ENCODE peak calls at places on chromosome 3, in five cellular contexts. E is lung; J is pancreas; H is tibial nerve; Q is CD8-positive, alpha-beta T cell. N is an unnamed sample. For H3K4me1, the result is how much of the 10 kb centered on the place peaks cover.

GRCh38 chr3:195815169-195815771 is 3.5 kb upstream of the MUC4 start:
- DNase-seq in E (no peak), J (no peak), H (no peak), Q (no peak), N (no peak)

GRCh38 chr3:150342951-150343468 is 65.1 kb upstream of the TSC22D2 start:
- DNase-seq in E (no peak), J (no peak), H (no peak), Q (no peak), N (no peak)

GRCh38 chr3:42071720-42072582 is 19.2 kb upstream of the TRAK1 start:
- DNase-seq in E (peak), J (peak), H (peak), Q (no peak), N (no peak)

GRCh38 chr3:116057403-116058006 is 387.8 kb downstream of the LSAMP start:
- DNase-seq in E (no peak), J (no peak), H (no peak), Q (no peak), N (no peak)

GRCh38 chr3:197407053-197407452 is 108.6 kb upstream of the DLG1 start:
- DNase-seq in E (no peak), J (no peak), H (no peak), Q (no peak), N (no peak)

GRCh38 chr3:135927170-135927569 is 38.4 kb upstream of the PPP2R3A start:
- DNase-seq in E (no peak), J (no peak), H (no peak), Q (no peak), N (no peak)

GRCh38 chr3:22089284-22089683 is 338.3 kb upstream of the ZNF385D start:
- DNase-seq in E (no peak), J (peak), H (no peak), Q (no peak), N (peak)

GRCh38 chr3:138271189-138271794 is 58.4 kb downstream of the NME9 start:
- DNase-seq in E (no peak), J (no peak), H (no peak), Q (no peak), N (no peak)

GRCh38 chr3:37872413-37873160 is 10.9 kb downstream of the CTDSPL start:
- DNase-seq in E (no peak), J (no peak), H (no peak), Q (no peak), N (no peak)

GRCh38 chr3:148435534-148435933 is 262.2 kb upstream of the AGTR1 start:
- DNase-seq in E (no peak), J (no peak), H (no peak), Q (no peak), N (no peak)

GRCh38 chr3:42061711-42062408 is 29.3 kb upstream of the TRAK1 start:
- DNase-seq in E (peak), J (no peak), H (peak), Q (no peak), N (no peak)

GRCh38 chr3:134445631-134446030 is 40.2 kb downstream of the ANAPC13 start:
- DNase-seq in E (no peak), J (no peak), H (peak), Q (no peak), N (no peak)

GRCh38 chr3:51860703-51861665 is at the start of gene IQCF2:
- DNase-seq in E (no peak), J (no peak), H (no peak), Q (no peak), N (no peak)

GRCh38 chr3:172106989-172107388 is 67.6 kb downstream of the FNDC3B start:
- DNase-seq in E (peak), J (peak), H (peak), Q (peak), N (peak)

GRCh38 chr3:143228405-143228804 is 108.8 kb downstream of the CHST2 start:
- DNase-seq in E (no peak), J (no peak), H (no peak), Q (no peak), N (no peak)

GRCh38 chr3:38031022-38031994 is 1.9 kb upstream of the PLCD1 start:
- DNase-seq in E (peak), J (peak), H (no peak), Q (peak), N (no peak)

GRCh38 chr3:57060089-57060829 is at the start of gene SPATA12:
- DNase-seq in E (peak), J (peak), H (peak), Q (no peak), N (peak)

GRCh38 chr3:30795176-30795575 is 99.3 kb downstream of the GADL1 start:
- DNase-seq in E (no peak), J (no peak), H (no peak), Q (no peak), N (no peak)

GRCh38 chr3:100710355-100711198 is 1.3 kb downstream of the TFG start:
- DNase-seq in E (no peak), J (no peak), H (no peak), Q (peak), N (peak)
- TF ChIP-seq CTCF in E (no peak), J (no peak), H (no peak), Q (peak), N (no peak)

GRCh38 chr3:132368962-132369361 is 48.3 kb upstream of the DNAJC13 start:
- DNase-seq in E (no peak), J (no peak), H (no peak), Q (no peak), N (no peak)
- H3K4me1 ChIP-seq in E (under half), J (under half), H (under half), Q (under half), N (under half)

GRCh38 chr3:139715736-139716135 is 38.0 kb upstream of the NMNAT3 start:
- DNase-seq in E (no peak), J (no peak), H (no peak), Q (no peak), N (no peak)

GRCh38 chr3:139721370-139721769 is 43.6 kb upstream of the NMNAT3 start:
- DNase-seq in E (no peak), J (no peak), H (no peak), Q (no peak), N (no peak)

GRCh38 chr3:139716908-139717485 is 39.2 kb upstream of the NMNAT3 start:
- DNase-seq in E (no peak), J (no peak), H (no peak), Q (no peak), N (no peak)

DNA sequence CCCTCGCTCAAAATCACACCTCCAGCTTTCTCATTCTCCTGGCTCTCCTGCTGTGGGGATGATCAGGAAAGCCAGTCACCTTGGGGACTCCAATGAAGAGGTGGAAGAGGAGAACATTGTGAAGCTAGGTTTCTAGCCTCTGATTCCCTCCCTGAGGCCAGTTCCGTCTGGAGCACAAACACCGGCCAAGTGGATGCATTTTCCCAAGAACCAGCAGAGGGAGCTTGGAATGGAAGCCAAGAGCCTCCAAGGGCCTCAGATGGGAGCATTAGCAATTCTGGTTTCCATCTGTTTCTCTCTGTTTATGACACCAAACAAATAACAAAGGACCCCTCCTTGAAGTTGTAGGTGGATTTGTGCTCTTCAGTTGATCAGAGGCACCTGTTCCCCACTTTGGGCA is 40.6 kb upstream of the NMNAT3 start:
- DNase-seq in E (no peak), J (peak), H (peak), Q (no peak), N (no peak)
- TF ChIP-seq CTCF in E (no peak), J (peak), H (no peak), Q (no peak), N (no peak)

GRCh38 chr3:50617096-50617791 is at the start of gene MAPKAPK3:
- DNase-seq in E (no peak), J (no peak), H (no peak), Q (peak), N (peak)

GRCh38 chr3:50616003-50616769 is 765 bp upstream of the MAPKAPK3 start:
- DNase-seq in E (peak), J (peak), H (peak), Q (peak), N (peak)

GRCh38 chr3:50620420-50620819 is 3.5 kb downstream of the MAPKAPK3 start:
- DNase-seq in E (no peak), J (no peak), H (no peak), Q (no peak), N (peak)

GRCh38 chr3:50616770-50617095 is 218 bp upstream of the MAPKAPK3 start:
- DNase-seq in E (peak), J (peak), H (peak), Q (peak), N (peak)

GRCh38 chr3:50617911-50618481 is 1.0 kb downstream of the MAPKAPK3 start:
- DNase-seq in E (no peak), J (no peak), H (no peak), Q (no peak), N (peak)
- H3K4me1 ChIP-seq in E (under half), J (under half), H (under half), Q (half or more), N (half or more)

GRCh38 chr3:126008219-126008618 is 39.2 kb downstream of the ROPN1B start:
- DNase-seq in E (peak), J (no peak), H (no peak), Q (no peak), N (no peak)
- TF ChIP-seq CTCF in E (no peak), J (no peak), H (no peak), Q (no peak), N (no peak)

DNA sequence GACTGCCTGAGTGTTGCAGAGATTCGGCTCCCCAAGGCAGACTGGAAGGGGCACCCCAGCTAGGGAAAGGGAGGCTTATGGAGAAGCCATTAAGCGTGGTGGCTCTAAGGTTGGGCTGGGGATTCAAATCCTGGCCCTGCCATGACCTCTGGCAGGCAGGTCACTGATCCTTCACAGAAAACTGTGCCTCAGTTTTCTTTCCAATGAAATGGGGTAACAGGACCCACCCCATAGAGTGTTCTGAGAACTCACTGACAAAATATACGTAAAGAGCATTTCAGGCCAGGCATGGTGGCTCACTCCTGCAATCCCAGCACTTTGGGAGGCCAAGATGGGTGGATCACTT is 34.6 kb downstream of the DNASE1L3 start:
- DNase-seq in E (no peak), J (no peak), H (no peak), Q (no peak), N (no peak)
- H3K4me1 ChIP-seq in E (under half), J (under half), H (under half), Q (under half), N (under half)

GRCh38 chr3:14577897-14578296 is 37.8 kb upstream of the GRIP2 start:
- DNase-seq in E (no peak), J (no peak), H (no peak), Q (no peak), N (no peak)
- TF ChIP-seq CTCF in E (no peak), J (no peak), H (no peak), Q (no peak), N (no peak)

GRCh38 chr3:129536374-129536667 is 6.7 kb upstream of the H1-8 start:
- DNase-seq in E (no peak), J (no peak), H (no peak), Q (no peak), N (no peak)
- H3K4me1 ChIP-seq in E (under half), J (under half), H (under half), Q (under half), N (under half)

GRCh38 chr3:45506751-45507391 is 87.7 kb upstream of the LIMD1 start:
- DNase-seq in E (no peak), J (no peak), H (no peak), Q (no peak), N (no peak)

GRCh38 chr3:45508659-45509037 is 85.9 kb upstream of the LIMD1 start:
- DNase-seq in E (no peak), J (no peak), H (no peak), Q (no peak), N (no peak)

GRCh38 chr3:45506084-45506483 is 88.5 kb upstream of the LIMD1 start:
- DNase-seq in E (no peak), J (no peak), H (no peak), Q (no peak), N (no peak)

GRCh38 chr3:45509038-45509767 is 85.3 kb upstream of the LIMD1 start:
- DNase-seq in E (no peak), J (no peak), H (no peak), Q (no peak), N (peak)

DNA sequence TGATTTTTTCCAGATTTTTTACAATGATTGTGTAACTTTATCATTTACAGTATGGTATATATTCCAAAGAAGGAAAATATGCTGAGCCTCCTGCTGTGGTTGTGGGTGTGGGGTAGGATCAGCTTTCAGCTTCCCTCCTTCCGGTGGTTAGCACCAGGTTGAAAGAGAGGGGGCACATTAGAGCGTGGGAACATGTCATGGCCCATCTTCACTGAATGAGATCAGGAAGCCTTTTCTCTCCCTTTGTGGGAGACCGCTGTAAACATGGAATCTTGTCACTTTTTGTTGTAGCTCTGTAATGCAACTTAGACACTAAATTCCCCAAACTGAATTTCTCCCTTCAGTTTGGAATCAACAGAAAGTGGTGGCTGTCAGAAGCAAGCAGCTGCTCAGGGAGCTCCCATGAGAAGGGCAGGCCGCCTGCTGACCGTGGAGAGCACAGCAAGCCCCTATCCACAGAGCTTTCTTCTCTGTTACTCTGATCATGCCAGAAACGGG is 86.7 kb upstream of the LIMD1 start:
- DNase-seq in E (no peak), J (no peak), H (no peak), Q (no peak), N (peak)
- TF ChIP-seq CTCF in E (no peak), J (no peak), H (peak), Q (no peak), N (peak)